ENCODE peak calls at places on chromosomes 2 and 18, in ten cellular contexts. M is A172, P is GM23248, K is left kidney, O is NCI-H774, N is fibroblast of pulmonary artery, J is Peyer's patch, X is GM03348, E is right atrium auricular region, R is fibroblast of mammary gland. I is an unnamed sample.
A peak's percentile ranks its signal among the peaks of the same experiment; 100 is the strongest.

GRCh38 chr2:177180269-177181021 is 32.1 kb upstream of the HNRNPA3 start:
- DNase-seq in J (no peak), K (no peak), X (no peak), M (no peak), P (no peak), O (no peak), R (no peak), E (no peak), N (no peak), I (no peak)

GRCh38 chr2:219684721-219685689 is 57.6 kb downstream of the SLC4A3 start:
- DNase-seq in N (peak; percentile 83), E (peak; percentile 72), O (peak; percentile 68), K (peak; percentile 77), X (peak; percentile 84), R (peak; percentile 89), P (peak; percentile 88), M (peak; percentile 89), J (peak; percentile 72), I (no peak)

GRCh38 chr2:23636412-23636811 is 251.4 kb downstream of the KLHL29 start:
- DNase-seq in R (peak; percentile 40), N (peak; percentile 52), P (peak; percentile 15), M (no peak), J (no peak), K (peak; percentile 46), E (no peak), X (peak; percentile 24), O (no peak), I (no peak)

GRCh38 chr2:26706616-26707473 is 14.3 kb downstream of the KCNK3 start:
- DNase-seq in O (no peak), X (no peak), M (no peak), N (no peak), J (no peak), P (no peak), K (peak; percentile 88), E (no peak), R (no peak), I (no peak)

GRCh38 chr2:117714110-117714509 is 100.4 kb upstream of the DDX18 start:
- DNase-seq in E (no peak), M (no peak), O (no peak), K (no peak), J (no peak), N (no peak), X (no peak), P (no peak), R (no peak), I (no peak)

GRCh38 chr2:128593518-128594272 is 275.0 kb upstream of the HS6ST1 start:
- DNase-seq in E (peak; percentile 59), M (no peak), O (no peak), N (peak; percentile 54), X (no peak), R (no peak), K (peak; percentile 94), J (peak; percentile 37), P (no peak), I (no peak)

GRCh38 chr18:47632970-47633635 is 297.4 kb downstream of the SMAD2 start:
- DNase-seq in O (no peak), P (no peak), M (no peak), E (no peak), R (no peak), J (no peak), N (no peak), X (no peak), K (peak; percentile 17), I (no peak)

GRCh38 chr2:45014016-45014702 is 4.9 kb upstream of the SIX2 start:
- DNase-seq in N (peak; percentile 69), X (peak; percentile 86), J (no peak), K (peak; percentile 95), P (peak; percentile 82), O (peak; percentile 52), E (no peak), M (peak; percentile 71), R (peak; percentile 70), I (no peak)

GRCh38 chr2:38377501-38378258 is 607 bp upstream of the ATL2 start:
- DNase-seq in P (peak; percentile 78), N (peak; percentile 67), K (peak; percentile 81), J (no peak), M (peak; percentile 52), R (peak; percentile 83), X (peak; percentile 63), E (no peak), O (no peak), I (peak; percentile 90)

GRCh38 chr2:240922234-240922981 is 16.3 kb downstream of the CROCC2 start:
- DNase-seq in E (peak; percentile 54), K (no peak), N (no peak), R (no peak), X (no peak), M (no peak), P (no peak), J (peak; percentile 31), O (no peak), I (no peak)

GRCh38 chr2:27809761-27810241 is 38.3 kb downstream of the MRPL33 start:
- DNase-seq in M (peak; percentile 88), J (no peak), E (no peak), N (peak; percentile 72), X (peak; percentile 59), R (peak; percentile 95), O (no peak), K (no peak), P (peak; percentile 94), I (peak; percentile 93)

GRCh38 chr2:8592736-8593135 is 89.1 kb upstream of the ID2 start:
- DNase-seq in P (no peak), N (no peak), R (no peak), E (no peak), K (no peak), J (no peak), X (no peak), M (no peak), O (no peak), I (no peak)

GRCh38 chr2:69634197-69634821 is 9.2 kb downstream of the AAK1 start:
- DNase-seq in J (no peak), N (peak; percentile 59), E (no peak), O (no peak), M (no peak), K (no peak), P (peak; percentile 18), X (no peak), R (peak; percentile 24), I (peak; percentile 76)

GRCh38 chr2:53575606-53576360 is 191.8 kb upstream of the CHAC2 start:
- DNase-seq in N (peak; percentile 9), O (peak; percentile 25), E (no peak), P (no peak), M (no peak), R (peak; percentile 3), J (no peak), K (peak; percentile 56), X (peak; percentile 37), I (no peak)

GRCh38 chr2:88843061-88843460 is 151.6 kb downstream of the RPIA start:
- DNase-seq in R (no peak), J (no peak), K (no peak), N (no peak), E (no peak), O (no peak), M (no peak), P (no peak), X (no peak), I (no peak)

GRCh38 chr2:136255648-136256461 is 137.9 kb upstream of the CXCR4 start:
- DNase-seq in K (no peak), N (no peak), R (no peak), O (no peak), P (no peak), E (no peak), X (no peak), J (peak; percentile 73), M (no peak), I (peak; percentile 86)

GRCh38 chr2:176553685-176554106 is 284.5 kb downstream of the MTX2 start:
- DNase-seq in R (peak; percentile 72), N (peak; percentile 55), P (peak; percentile 87), X (peak; percentile 77), E (peak; percentile 63), O (peak; percentile 47), J (peak; percentile 74), K (peak; percentile 87), M (peak; percentile 80), I (peak; percentile 7)

GRCh38 chr2:54457326-54458023 is 1.3 kb downstream of the SPTBN1 start:
- DNase-seq in N (no peak), E (no peak), X (peak; percentile 45), R (peak; percentile 15), K (peak; percentile 79), J (no peak), M (peak; percentile 29), P (peak; percentile 67), O (no peak), I (no peak)

GRCh38 chr2:157032019-157032418 is 225.5 kb upstream of the GALNT5 start:
- DNase-seq in O (no peak), E (no peak), J (no peak), R (peak; percentile 96), M (peak; percentile 92), K (no peak), N (peak; percentile 97), P (peak; percentile 94), X (peak; percentile 80), I (no peak)

GRCh38 chr2:230412846-230413245 is 3.2 kb upstream of the SP100 start:
- DNase-seq in R (no peak), P (no peak), E (no peak), X (no peak), N (no peak), O (no peak), J (no peak), M (no peak), K (no peak), I (no peak)

GRCh38 chr2:108184421-108184820 is 55.3 kb upstream of the SULT1C3 start:
- DNase-seq in X (peak; percentile 4), J (peak; percentile 48), N (peak; percentile 21), O (no peak), R (peak; percentile 39), M (peak; percentile 46), P (peak; percentile 55), E (no peak), K (peak; percentile 45), I (peak; percentile 7)

GRCh38 chr2:229868794-229869193 is 53.0 kb downstream of the TRIP12 start:
- DNase-seq in K (no peak), P (no peak), O (no peak), X (no peak), N (no peak), M (no peak), E (no peak), R (no peak), J (no peak), I (no peak)

GRCh38 chr2:149463328-149464002 is 124.1 kb downstream of the MMADHC start:
- DNase-seq in O (no peak), J (no peak), P (no peak), K (no peak), X (no peak), M (no peak), E (no peak), R (no peak), N (no peak), I (no peak)

GRCh38 chr2:71882236-71882946 is 265.3 kb downstream of the CYP26B1 start:
- DNase-seq in K (no peak), R (no peak), E (peak; percentile 2), M (no peak), P (no peak), J (peak; percentile 26), O (no peak), N (no peak), X (no peak), I (no peak)

GRCh38 chr18:58601468-58602266 is 27.2 kb downstream of the ALPK2 start:
- DNase-seq in J (no peak), E (no peak), O (no peak), N (no peak), R (no peak), K (no peak), P (no peak), X (no peak), M (no peak), I (no peak)

GRCh38 chr2:189799531-189799930 is 15.3 kb downstream of the PMS1 start:
- DNase-seq in M (peak; percentile 69), K (no peak), R (peak; percentile 84), J (no peak), O (no peak), P (peak; percentile 87), E (no peak), N (peak; percentile 55), X (peak; percentile 69), I (no peak)

GRCh38 chr18:57589162-57589561 is 2.7 kb upstream of the FECH start:
- DNase-seq in M (no peak), N (no peak), K (no peak), P (no peak), O (no peak), R (no peak), X (no peak), J (no peak), E (no peak), I (no peak)

GRCh38 chr2:80473806-80474205 is 169.3 kb upstream of the LRRTM1 start:
- DNase-seq in K (no peak), X (peak; percentile 17), N (no peak), P (no peak), J (no peak), M (no peak), R (no peak), E (no peak), O (no peak), I (no peak)